ENCODE peak calls at places on chromosomes 13 and 19, in six cellular contexts. One of them, this sample, is unnamed.

GRCh38 chr13:95614641-95615245 is 29.8 kb downstream of the DZIP1 start:
- DNase-seq in NCI-H748 treated with DMSO at 0.1 percent for 48 hours: no peak
- DNase-seq in frontal cortex: no peak
- DNase-seq in germinal center: no peak
- DNase-seq in substantia nigra: no peak
- DNase-seq in NCI-H1105: no peak
- DNase-seq in this sample: no peak

GRCh38 chr13:98214008-98214643 is 37.1 kb upstream of the RNF113B start:
- DNase-seq in NCI-H748 treated with DMSO at 0.1 percent for 48 hours: no peak
- DNase-seq in frontal cortex: no peak
- DNase-seq in germinal center: no peak
- DNase-seq in substantia nigra: no peak
- DNase-seq in NCI-H1105: no peak
- DNase-seq in this sample: no peak

GRCh38 chr19:8363803-8364771 is at the start of gene ANGPTL4:
- DNase-seq in NCI-H748 treated with DMSO at 0.1 percent for 48 hours: no peak
- DNase-seq in frontal cortex: peak; percentile 75
- DNase-seq in germinal center: no peak
- DNase-seq in substantia nigra: no peak
- DNase-seq in NCI-H1105: no peak
- DNase-seq in this sample: peak; percentile 15

GRCh38 chr13:24899601-24900000 is 135.6 kb downstream of the RNF17 start:
- DNase-seq in NCI-H748 treated with DMSO at 0.1 percent for 48 hours: no peak
- DNase-seq in frontal cortex: no peak
- DNase-seq in germinal center: no peak
- DNase-seq in substantia nigra: no peak
- DNase-seq in NCI-H1105: no peak
- DNase-seq in this sample: no peak

GRCh38 chr13:27171830-27172494 is 351 bp upstream of the USP12 start:
- DNase-seq in NCI-H748 treated with DMSO at 0.1 percent for 48 hours: peak; percentile 94
- DNase-seq in frontal cortex: peak; percentile 89
- DNase-seq in germinal center: peak; percentile 92
- DNase-seq in substantia nigra: peak; percentile 82
- DNase-seq in NCI-H1105: peak; percentile 70
- DNase-seq in this sample: peak; percentile 90

GRCh38 chr13:41060723-41061074 is 610 bp upstream of the WBP4 start:
- DNase-seq in NCI-H748 treated with DMSO at 0.1 percent for 48 hours: peak; percentile 74
- DNase-seq in frontal cortex: peak; percentile 53
- DNase-seq in germinal center: peak; percentile 79
- DNase-seq in substantia nigra: peak; percentile 82
- DNase-seq in NCI-H1105: peak; percentile 61
- DNase-seq in this sample: peak; percentile 77

GRCh38 chr13:66748712-66749111 is 481.4 kb downstream of the PCDH9 start:
- DNase-seq in NCI-H748 treated with DMSO at 0.1 percent for 48 hours: no peak
- DNase-seq in frontal cortex: no peak
- DNase-seq in germinal center: no peak
- DNase-seq in substantia nigra: no peak
- DNase-seq in NCI-H1105: no peak
- DNase-seq in this sample: no peak

GRCh38 chr19:746956-747355 is 4.0 kb upstream of the MISP start:
- DNase-seq in NCI-H748 treated with DMSO at 0.1 percent for 48 hours: no peak
- DNase-seq in frontal cortex: no peak
- DNase-seq in germinal center: no peak
- DNase-seq in substantia nigra: no peak
- DNase-seq in NCI-H1105: no peak
- DNase-seq in this sample: no peak

GRCh38 chr19:2290441-2291184 is 8.6 kb upstream of the PEAK3 start:
- DNase-seq in NCI-H748 treated with DMSO at 0.1 percent for 48 hours: no peak
- DNase-seq in frontal cortex: no peak
- DNase-seq in germinal center: peak; percentile 36
- DNase-seq in substantia nigra: no peak
- DNase-seq in NCI-H1105: peak; percentile 40
- DNase-seq in this sample: no peak